ENCODE peak calls at places on chromosomes 7 and 10, in seven cellular contexts. T is HS-5, X is memory B cell, A is T-helper 2 cell, L is NCI-H1105, B is NCI-H345, M is AG10803. Q is an unnamed sample.

GRCh38 chr7:134799387-134799786 is 20.0 kb downstream of the CALD1 start:
- DNase-seq in T (no peak), X (no peak), A (no peak), L (no peak), B (no peak), M (no peak), Q (no peak)

GRCh38 chr10:12455774-12456173 is 106.4 kb downstream of the CAMK1D start:
- DNase-seq in T (no peak), X (no peak), A (no peak), L (no peak), B (no peak), M (no peak), Q (no peak)

GRCh38 chr7:134504660-134505164 is 22.7 kb upstream of the AKR1B10 start:
- DNase-seq in T (no peak), X (no peak), A (no peak), L (no peak), B (no peak), M (no peak), Q (no peak)

GRCh38 chr7:155883491-155884224 is 71.4 kb upstream of the SHH start:
- DNase-seq in T (no peak), X (no peak), A (no peak), L (no peak), B (no peak), M (no peak), Q (no peak)

GRCh38 chr7:27346531-27347260 is 104.1 kb downstream of the EVX1 start:
- DNase-seq in T (peak; percentile 46), X (no peak), A (no peak), L (peak; percentile 16), B (no peak), M (peak; percentile 77), Q (no peak)

GRCh38 chr10:114905450-114905849 is 32.5 kb upstream of the TRUB1 start:
- DNase-seq in T (no peak), X (no peak), A (no peak), L (no peak), B (no peak), M (no peak), Q (peak; percentile 32)

GRCh38 chr7:142717453-142717852 is 31.8 kb upstream of the PRSS1 start:
- DNase-seq in T (no peak), X (no peak), A (peak; percentile 82), L (no peak), B (no peak), M (no peak), Q (no peak)

GRCh38 chr10:75464478-75465090 is 33.2 kb downstream of the LRMDA start:
- DNase-seq in T (no peak), X (no peak), A (no peak), L (no peak), B (no peak), M (no peak), Q (no peak)

GRCh38 chr10:69439813-69440506 is 11.3 kb upstream of the TSPAN15 start:
- DNase-seq in T (no peak), X (no peak), A (no peak), L (no peak), B (no peak), M (peak; percentile 78), Q (peak; percentile 45)

GRCh38 chr7:34136698-34137097 is 231.4 kb downstream of the BMPER start:
- DNase-seq in T (no peak), X (no peak), A (no peak), L (no peak), B (no peak), M (no peak), Q (no peak)

GRCh38 chr7:157538321-157538720 is 201.5 kb downstream of the DNAJB6 start:
- DNase-seq in T (no peak), X (no peak), A (no peak), L (no peak), B (no peak), M (no peak), Q (no peak)

GRCh38 chr7:120337308-120337907 is 64.4 kb downstream of the KCND2 start:
- DNase-seq in T (no peak), X (no peak), A (no peak), L (no peak), B (no peak), M (no peak), Q (no peak)

GRCh38 chr10:122163182-122164027 is 107.7 kb upstream of the BTBD16 start:
- DNase-seq in T (no peak), X (no peak), A (no peak), L (peak; percentile 34), B (peak; percentile 48), M (no peak), Q (no peak)

GRCh38 chr7:144390481-144390880 is 13.0 kb downstream of the NOBOX start:
- DNase-seq in T (no peak), X (no peak), A (no peak), L (no peak), B (peak; percentile 12), M (no peak), Q (no peak)